ENCODE peak calls at places on chromosomes 11 and 22, in seven cellular contexts. E, P, T, S, H, X and C are unnamed samples.

GRCh38 chr11:67041602-67042001 is 15.0 kb upstream of the RHOD start:
- DNase-seq in T (no peak), P (no peak), S (no peak), H (no peak), X (no peak), E (no peak), C (no peak)

GRCh38 chr11:124978316-124978715 is 24.3 kb downstream of the CCDC15 start:
- DNase-seq in E (no peak), H (no peak), X (no peak), P (no peak), T (no peak), S (no peak), C (no peak)

GRCh38 chr11:70503201-70503877 is 105.0 kb downstream of the CTTN start:
- DNase-seq in P (no peak), T (no peak), X (no peak), E (peak), S (no peak), H (no peak), C (peak)

GRCh38 chr11:127037001-127037400 is 36.4 kb upstream of the KIRREL3 start:
- DNase-seq in S (no peak), X (no peak), T (no peak), H (no peak), E (no peak), P (no peak), C (no peak)

GRCh38 chr11:65502274-65502851 is 3.5 kb downstream of the MALAT1 start:
- DNase-seq in X (no peak), S (peak), P (no peak), E (no peak), H (no peak), T (peak), C (no peak)

GRCh38 chr11:128181090-128181485 is 406.3 kb downstream of the ETS1 start:
- DNase-seq in P (no peak), X (no peak), E (no peak), T (peak), S (peak), H (no peak), C (no peak)

GRCh38 chr11:113550179-113550578 is 75.0 kb upstream of the DRD2 start:
- DNase-seq in X (no peak), H (no peak), S (no peak), E (no peak), T (no peak), P (no peak), C (no peak)

GRCh38 chr11:65653229-65654225 is 9.2 kb downstream of the RELA start:
- DNase-seq in P (no peak), H (no peak), T (no peak), X (no peak), S (no peak), E (no peak), C (no peak)

GRCh38 chr22:19886605-19887250 is 32.1 kb upstream of the GNB1L start:
- DNase-seq in X (peak), T (peak), E (no peak), P (peak), S (peak), H (no peak), C (no peak)

GRCh38 chr22:30299322-30299721 is 10.0 kb upstream of the CASTOR1 start:
- DNase-seq in H (no peak), X (no peak), E (no peak), T (no peak), S (no peak), P (no peak), C (no peak)

GRCh38 chr22:49322231-49322630 is 505.4 kb downstream of the BRD1 start:
- DNase-seq in T (no peak), X (no peak), E (no peak), P (no peak), S (no peak), H (no peak), C (no peak)

GRCh38 chr22:25167082-25167481 is 32.6 kb upstream of the CRYBB3 start:
- DNase-seq in E (no peak), T (no peak), P (no peak), H (no peak), X (no peak), S (no peak), C (no peak)

GRCh38 chr22:19977296-19978243 is 36.0 kb upstream of the TXNRD2 start:
- DNase-seq in E (no peak), X (no peak), H (no peak), T (no peak), S (no peak), P (no peak), C (no peak)

GRCh38 chr11:92965196-92965595 is 4.3 kb upstream of the MTNR1B start:
- DNase-seq in H (no peak), T (no peak), X (no peak), S (no peak), P (no peak), E (no peak), C (no peak)

GRCh38 chr22:29727248-29727551 is 7.4 kb downstream of the CABP7 start:
- DNase-seq in T (peak), X (no peak), E (no peak), H (no peak), S (no peak), P (no peak), C (no peak)

GRCh38 chr11:12086271-12087074 is 23.9 kb upstream of the MICAL2 start:
- DNase-seq in T (peak), S (peak), X (no peak), E (no peak), H (no peak), P (peak), C (no peak)

GRCh38 chr11:108766596-108767173 is 101.8 kb downstream of the DDX10 start:
- DNase-seq in S (no peak), X (no peak), H (no peak), E (no peak), T (peak), P (no peak), C (no peak)

GRCh38 chr11:15602042-15602441 is 487.3 kb downstream of the INSC start:
- DNase-seq in E (no peak), P (no peak), H (no peak), S (no peak), T (no peak), X (no peak), C (no peak)

GRCh38 chr11:57432714-57433163 is 5.8 kb upstream of the SLC43A3 start:
- DNase-seq in H (no peak), E (no peak), S (peak), X (no peak), P (no peak), T (peak), C (no peak)

GRCh38 chr11:82732348-82732733 is 1.3 kb downstream of the FAM181B start:
- DNase-seq in P (no peak), S (no peak), H (no peak), E (no peak), T (no peak), X (no peak), C (no peak)

GRCh38 chr11:126414615-126415014 is 59.1 kb downstream of the ST3GAL4 start:
- DNase-seq in H (no peak), T (no peak), E (no peak), S (no peak), X (no peak), P (no peak), C (no peak)

GRCh38 chr11:7525424-7525823 is 11.6 kb downstream of the PPFIBP2 start:
- DNase-seq in P (no peak), X (no peak), T (no peak), E (no peak), H (no peak), S (no peak), C (no peak)

GRCh38 chr11:128552783-128553661 is 34.3 kb downstream of the ETS1 start:
- DNase-seq in T (no peak), P (no peak), H (no peak), S (no peak), X (no peak), E (no peak), C (no peak)

GRCh38 chr11:107397357-107397756 is 60.3 kb downstream of the CWF19L2 start:
- DNase-seq in T (no peak), H (peak), P (no peak), E (no peak), X (no peak), S (no peak), C (no peak)

GRCh38 chr11:9180784-9181183 is 84.4 kb downstream of the DENND5A start:
- DNase-seq in E (no peak), H (no peak), S (peak), T (peak), X (no peak), P (peak), C (no peak)

GRCh38 chr22:37369536-37369935 is 57.7 kb downstream of the ELFN2 start:
- DNase-seq in S (no peak), H (no peak), X (no peak), P (no peak), T (no peak), E (no peak), C (no peak)